ENCODE peak calls at places on chromosomes 6 and 20, in six cellular contexts. S, W, F, V, R and C are unnamed samples.

GRCh38 chr6:110053395-110054240 is 75.5 kb downstream of the GPR6 start:
- DNase-seq in S (no peak), W (no peak), F (peak), V (no peak), R (no peak), C (no peak)

GRCh38 chr6:80728830-80729229 is 622.4 kb downstream of the BCKDHB start:
- DNase-seq in S (no peak), W (no peak), F (no peak), V (no peak), R (no peak), C (no peak)

GRCh38 chr6:122610690-122611455 is 668 bp downstream of the PKIB start:
- DNase-seq in S (no peak), W (no peak), F (peak), V (no peak), R (peak), C (no peak)

GRCh38 chr6:68559716-68560115 is 75.4 kb upstream of the ADGRB3 start:
- DNase-seq in S (no peak), W (no peak), F (peak), V (no peak), R (no peak), C (no peak)

GRCh38 chr6:166998256-166999144 is 697 bp upstream of the CEP43 start:
- DNase-seq in S (no peak), W (no peak), F (peak), V (no peak), R (peak), C (peak)

GRCh38 chr6:29655658-29656057 is 1.2 kb upstream of the MOG start:
- DNase-seq in S (no peak), W (no peak), F (no peak), V (no peak), R (no peak), C (no peak)

GRCh38 chr6:36863670-36864540 is 10.7 kb downstream of the PPIL1 start:
- DNase-seq in S (no peak), W (no peak), F (no peak), V (no peak), R (no peak), C (no peak)

GRCh38 chr20:30892704-30893345 is 364.6 kb upstream of the DEFB115 start:
- DNase-seq in S (no peak), W (no peak), F (no peak), V (no peak), R (no peak), C (no peak)

GRCh38 chr6:44044154-44044539 is 83.1 kb downstream of the MRPL14 start:
- DNase-seq in S (no peak), W (no peak), F (no peak), V (no peak), R (no peak), C (no peak)

GRCh38 chr6:17890309-17890708 is 97.1 kb downstream of the KIF13A start:
- DNase-seq in S (no peak), W (no peak), F (no peak), V (no peak), R (no peak), C (no peak)

GRCh38 chr20:15022921-15023320 is 685.5 kb upstream of the FLRT3 start:
- DNase-seq in S (no peak), W (no peak), F (no peak), V (no peak), R (no peak), C (no peak)

GRCh38 chr20:63064745-63065711 is 58.3 kb upstream of the BHLHE23 start:
- DNase-seq in S (no peak), W (no peak), F (no peak), V (peak), R (no peak), C (peak)

GRCh38 chr20:43842126-43843020 is 72.3 kb upstream of the TOX2 start:
- DNase-seq in S (no peak), W (no peak), F (no peak), V (no peak), R (peak), C (no peak)

GRCh38 chr6:37882724-37883413 is 63.3 kb downstream of the ZFAND3 start:
- DNase-seq in S (no peak), W (no peak), F (no peak), V (no peak), R (no peak), C (no peak)

GRCh38 chr6:118894425-118895240 is 681 bp downstream of the ASF1A start:
- DNase-seq in S (peak), W (peak), F (peak), V (peak), R (peak), C (peak)

GRCh38 chr6:135195522-135195921 is 14.4 kb downstream of the MYB start:
- DNase-seq in S (no peak), W (no peak), F (no peak), V (no peak), R (no peak), C (no peak)

GRCh38 chr6:18350271-18350670 is 36.9 kb upstream of the RNF144B start:
- DNase-seq in S (no peak), W (no peak), F (no peak), V (no peak), R (no peak), C (no peak)

GRCh38 chr6:92023410-92023940 is 1395.9 kb downstream of the EPHA7 start:
- DNase-seq in S (no peak), W (no peak), F (no peak), V (no peak), R (no peak), C (no peak)

GRCh38 chr6:52362443-52363221 is 681 bp downstream of the PAQR8 start:
- DNase-seq in S (no peak), W (peak), F (peak), V (peak), R (peak), C (peak)

GRCh38 chr6:33622456-33623431 is 1.6 kb downstream of the ITPR3 start:
- DNase-seq in S (no peak), W (no peak), F (no peak), V (no peak), R (peak), C (no peak)

GRCh38 chr6:70398783-70399730 is 14.3 kb upstream of the FAM135A start:
- DNase-seq in S (no peak), W (no peak), F (no peak), V (no peak), R (peak), C (no peak)

GRCh38 chr6:112936476-112936875 is 589.3 kb downstream of the RFPL4B start:
- DNase-seq in S (no peak), W (no peak), F (no peak), V (no peak), R (no peak), C (no peak)

GRCh38 chr6:112144145-112144926 is 56.9 kb downstream of the FAM229B start:
- DNase-seq in S (no peak), W (no peak), F (no peak), V (no peak), R (no peak), C (no peak)

GRCh38 chr6:159002432-159003160 is 2.6 kb upstream of the RSPH3 start:
- DNase-seq in S (no peak), W (no peak), F (no peak), V (no peak), R (no peak), C (no peak)

GRCh38 chr20:64010711-64011237 is 25.2 kb upstream of the C20orf204 start:
- DNase-seq in S (no peak), W (no peak), F (no peak), V (no peak), R (no peak), C (no peak)

GRCh38 chr6:128452713-128453112 is 67.7 kb downstream of the PTPRK start:
- DNase-seq in S (no peak), W (no peak), F (no peak), V (no peak), R (no peak), C (no peak)

GRCh38 chr20:19688031-19688806 is 69.8 kb upstream of the RIN2 start:
- DNase-seq in S (no peak), W (no peak), F (peak), V (no peak), R (peak), C (no peak)

GRCh38 chr20:62309198-62309944 is 6.6 kb downstream of the ADRM1 start:
- DNase-seq in S (no peak), W (no peak), F (no peak), V (no peak), R (no peak), C (no peak)

GRCh38 chr6:24052632-24053031 is 73.4 kb upstream of the NRSN1 start:
- DNase-seq in S (no peak), W (no peak), F (no peak), V (no peak), R (no peak), C (no peak)

GRCh38 chr6:4280721-4281120 is 145.3 kb upstream of the ECI2 start:
- DNase-seq in S (no peak), W (no peak), F (no peak), V (no peak), R (no peak), C (no peak)

GRCh38 chr6:100194535-100194934 is 200.5 kb upstream of the MCHR2 start:
- DNase-seq in S (no peak), W (no peak), F (no peak), V (no peak), R (no peak), C (no peak)